ENCODE peak calls at places on chromosomes 3 and 15, in four cellular contexts. K is GM18507; N is foreskin keratinocyte; G is CD4-positive, alpha-beta T cell. U is an unnamed sample.

GRCh38 chr3:66638717-66639116 is 137.9 kb upstream of the LRIG1 start:
- DNase-seq in K (no peak), N (peak; percentile 16), G (no peak), U (peak; percentile 16)

GRCh38 chr15:39588531-39589192 is 7.8 kb downstream of the THBS1 start:
- DNase-seq in K (no peak), N (peak; percentile 54), G (no peak), U (peak; percentile 24)

GRCh38 chr15:78638658-78639314 is 2.2 kb downstream of the CHRNB4 start:
- DNase-seq in K (no peak), N (no peak), G (peak; percentile 13), U (no peak)

GRCh38 chr3:104547040-104547439 is 819.7 kb upstream of the ALCAM start:
- DNase-seq in K (no peak), N (no peak), G (no peak), U (no peak)

GRCh38 chr15:55791576-55792400 is 48.8 kb upstream of the PRTG start:
- DNase-seq in K (no peak), N (peak; percentile 57), G (no peak), U (peak; percentile 63)

GRCh38 chr3:29642393-29643033 is 361.6 kb downstream of the RBMS3 start:
- DNase-seq in K (no peak), N (peak; percentile 63), G (no peak), U (peak; percentile 72)

GRCh38 chr3:107956991-107957467 is 133.8 kb downstream of the CD47 start:
- DNase-seq in K (no peak), N (no peak), G (no peak), U (no peak)

GRCh38 chr3:125054436-125055164 is 1.2 kb downstream of the HEG1 start:
- DNase-seq in K (no peak), N (no peak), G (no peak), U (peak; percentile 43)

GRCh38 chr15:74132681-74133070 is 2.3 kb downstream of the ISLR2 start:
- DNase-seq in K (no peak), N (peak; percentile 44), G (no peak), U (no peak)

GRCh38 chr3:44906997-44907396 is 32.6 kb downstream of the TGM4 start:
- DNase-seq in K (no peak), N (peak; percentile 91), G (no peak), U (peak; percentile 92)

GRCh38 chr15:72319985-72320671 is at the start of gene CELF6:
- DNase-seq in K (peak; percentile 68), N (peak; percentile 47), G (peak; percentile 51), U (peak; percentile 73)

GRCh38 chr3:115658337-115659181 is 35.2 kb downstream of the GAP43 start:
- DNase-seq in K (peak; percentile 38), N (peak; percentile 70), G (peak; percentile 63), U (peak; percentile 71)

GRCh38 chr3:89025185-89025584 is 82.2 kb upstream of the EPHA3 start:
- DNase-seq in K (no peak), N (peak; percentile 25), G (no peak), U (peak; percentile 81)

GRCh38 chr15:62985768-62986167 is 56.8 kb upstream of the TPM1 start:
- DNase-seq in K (no peak), N (peak; percentile 44), G (no peak), U (no peak)

GRCh38 chr15:69557340-69558137 is 104.9 kb downstream of the RPLP1 start:
- DNase-seq in K (no peak), N (peak; percentile 90), G (no peak), U (peak; percentile 87)

GRCh38 chr3:182244222-182244971 is 532.7 kb downstream of the SOX2 start:
- DNase-seq in K (no peak), N (no peak), G (no peak), U (no peak)

GRCh38 chr15:39579487-39580116 is 1.3 kb upstream of the THBS1 start:
- DNase-seq in K (no peak), N (peak; percentile 94), G (no peak), U (peak; percentile 94)

GRCh38 chr3:186806173-186807055 is at the start of gene RFC4:
- DNase-seq in K (peak; percentile 75), N (peak; percentile 72), G (peak; percentile 82), U (peak; percentile 74)

GRCh38 chr3:88985491-88985890 is 121.9 kb upstream of the EPHA3 start:
- DNase-seq in K (no peak), N (no peak), G (no peak), U (no peak)

GRCh38 chr15:28022961-28023360 is 76.2 kb downstream of the OCA2 start:
- DNase-seq in K (no peak), N (no peak), G (no peak), U (no peak)

GRCh38 chr15:85621096-85621495 is 173.6 kb downstream of the KLHL25 start:
- DNase-seq in K (no peak), N (no peak), G (no peak), U (no peak)

GRCh38 chr15:57322602-57323250 is 53.6 kb upstream of the CGNL1 start:
- DNase-seq in K (no peak), N (no peak), G (no peak), U (no peak)

GRCh38 chr3:122067214-122067550 is 12.0 kb downstream of the CD86 start:
- DNase-seq in K (no peak), N (no peak), G (no peak), U (no peak)

GRCh38 chr3:57257678-57258077 is 30.1 kb downstream of the APPL1 start:
- DNase-seq in K (no peak), N (no peak), G (no peak), U (no peak)

GRCh38 chr15:88202231-88202630 is 54.3 kb downstream of the NTRK3 start:
- DNase-seq in K (no peak), N (no peak), G (no peak), U (peak; percentile 10)

GRCh38 chr3:173214576-173214975 is 73.5 kb upstream of the SPATA16 start:
- DNase-seq in K (no peak), N (no peak), G (no peak), U (no peak)

GRCh38 chr3:87900061-87900460 is 158.7 kb downstream of the CGGBP1 start:
- DNase-seq in K (no peak), N (no peak), G (no peak), U (no peak)

GRCh38 chr15:34721802-34722795 is 32.7 kb downstream of the GJD2 start:
- DNase-seq in K (no peak), N (peak; percentile 50), G (no peak), U (peak; percentile 42)

GRCh38 chr3:177673105-177673804 is 476.0 kb upstream of the TBL1XR1 start:
- DNase-seq in K (no peak), N (peak; percentile 53), G (no peak), U (no peak)

GRCh38 chr3:20123121-20123652 is 62.8 kb downstream of the SGO1 start:
- DNase-seq in K (no peak), N (no peak), G (no peak), U (no peak)

GRCh38 chr3:181533811-181534210 is 177.9 kb upstream of the SOX2 start:
- DNase-seq in K (no peak), N (peak; percentile 28), G (no peak), U (peak; percentile 16)

GRCh38 chr15:39598958-39599845 is 18.3 kb downstream of the THBS1 start:
- DNase-seq in K (no peak), N (peak; percentile 64), G (no peak), U (peak; percentile 33)

GRCh38 chr15:100043069-100043641 is 298.6 kb downstream of the ADAMTS17 start:
- DNase-seq in K (no peak), N (peak; percentile 92), G (no peak), U (peak; percentile 75)